ENCODE peak calls at places on chromosome 2, in six cellular contexts. One of them, this sample, is unnamed.

GRCh38 chr2:216733046-216733445 is 37.7 kb upstream of the IGFBP5 start:
- DNase-seq in GM12891: no peak
- DNase-seq in HepG2: no peak
- DNase-seq in GM12878: no peak
- DNase-seq in K562: no peak
- DNase-seq in H1: no peak
- DNase-seq in this sample: no peak

GRCh38 chr2:133434962-133435668 is 133.1 kb downstream of the NCKAP5 start:
- DNase-seq in GM12878: no peak
- DNase-seq in K562: no peak
- DNase-seq in GM12891: no peak
- DNase-seq in HepG2: no peak
- DNase-seq in H1: no peak
- DNase-seq in this sample: no peak

GRCh38 chr2:30807249-30807648 is at the start of gene CAPN13:
- DNase-seq in GM12878: no peak
- DNase-seq in HepG2: no peak
- DNase-seq in H1: no peak
- DNase-seq in GM12891: no peak
- DNase-seq in K562: no peak
- DNase-seq in this sample: no peak

GRCh38 chr2:216308532-216308931 is 63.8 kb downstream of the MARCHF4 start:
- DNase-seq in K562: no peak
- DNase-seq in GM12878: no peak
- DNase-seq in H1: no peak
- DNase-seq in HepG2: no peak
- DNase-seq in GM12891: no peak
- DNase-seq in this sample: no peak

GRCh38 chr2:171149986-171150693 is 10.6 kb downstream of the TLK1 start:
- DNase-seq in GM12878: no peak
- DNase-seq in GM12891: no peak
- DNase-seq in K562: no peak
- DNase-seq in H1: no peak
- DNase-seq in HepG2: peak; percentile 79
- DNase-seq in this sample: no peak

GRCh38 chr2:49306925-49307324 is 152.6 kb upstream of the FSHR start:
- DNase-seq in H1: no peak
- DNase-seq in GM12891: no peak
- DNase-seq in K562: no peak
- DNase-seq in GM12878: no peak
- DNase-seq in HepG2: peak; percentile 61
- DNase-seq in this sample: no peak

GRCh38 chr2:240432820-240433801 is 2.4 kb upstream of the GPC1 start:
- DNase-seq in HepG2: no peak
- DNase-seq in GM12878: no peak
- DNase-seq in H1: no peak
- DNase-seq in K562: no peak
- DNase-seq in GM12891: no peak
- DNase-seq in this sample: no peak

GRCh38 chr2:170818294-170819104 is 1.8 kb downstream of the GAD1 start:
- DNase-seq in HepG2: no peak
- DNase-seq in K562: no peak
- DNase-seq in GM12891: no peak
- DNase-seq in GM12878: no peak
- DNase-seq in H1: peak; percentile 78
- DNase-seq in this sample: no peak

GRCh38 chr2:226798422-226799210 is 1.0 kb downstream of the IRS1 start:
- DNase-seq in H1: peak; percentile 72
- DNase-seq in GM12891: peak; percentile 54
- DNase-seq in HepG2: no peak
- DNase-seq in GM12878: no peak
- DNase-seq in K562: no peak
- DNase-seq in this sample: peak; percentile 61

GRCh38 chr2:433216-433615 is 145.3 kb upstream of the ALKAL2 start:
- DNase-seq in HepG2: no peak
- DNase-seq in GM12878: no peak
- DNase-seq in H1: no peak
- DNase-seq in GM12891: no peak
- DNase-seq in K562: no peak
- DNase-seq in this sample: no peak

GRCh38 chr2:18788590-18788989 is 199.2 kb upstream of the NT5C1B start:
- DNase-seq in H1: no peak
- DNase-seq in GM12891: no peak
- DNase-seq in HepG2: no peak
- DNase-seq in K562: no peak
- DNase-seq in GM12878: no peak
- DNase-seq in this sample: no peak

GRCh38 chr2:33077841-33078240 is 131.1 kb downstream of the LTBP1 start:
- DNase-seq in K562: no peak
- DNase-seq in HepG2: no peak
- DNase-seq in GM12891: no peak
- DNase-seq in GM12878: no peak
- DNase-seq in H1: no peak
- DNase-seq in this sample: no peak

GRCh38 chr2:97983134-97983533 is 12.6 kb downstream of the TMEM131 start:
- DNase-seq in H1: no peak
- DNase-seq in K562: no peak
- DNase-seq in GM12891: no peak
- DNase-seq in GM12878: no peak
- DNase-seq in HepG2: no peak
- DNase-seq in this sample: no peak

GRCh38 chr2:20582600-20583221 is 68.2 kb downstream of the HS1BP3 start:
- DNase-seq in GM12878: no peak
- DNase-seq in K562: no peak
- DNase-seq in HepG2: no peak
- DNase-seq in H1: no peak
- DNase-seq in GM12891: no peak
- DNase-seq in this sample: no peak

GRCh38 chr2:128311216-128311754 is 7.4 kb downstream of the HS6ST1 start:
- DNase-seq in K562: no peak
- DNase-seq in H1: no peak
- DNase-seq in GM12891: no peak
- DNase-seq in HepG2: no peak
- DNase-seq in GM12878: no peak
- DNase-seq in this sample: no peak

GRCh38 chr2:216492951-216493685 is 5.5 kb upstream of the RPL37A start:
- DNase-seq in GM12891: no peak
- DNase-seq in HepG2: no peak
- DNase-seq in H1: no peak
- DNase-seq in GM12878: no peak
- DNase-seq in K562: no peak
- DNase-seq in this sample: no peak

GRCh38 chr2:205585451-205586045 is 96.8 kb upstream of the NRP2 start:
- DNase-seq in HepG2: no peak
- DNase-seq in H1: no peak
- DNase-seq in GM12878: no peak
- DNase-seq in GM12891: no peak
- DNase-seq in K562: no peak
- DNase-seq in this sample: no peak

GRCh38 chr2:238425979-238426567 is 654 bp upstream of the ASB1 start:
- DNase-seq in GM12878: no peak
- DNase-seq in H1: no peak
- DNase-seq in HepG2: peak; percentile 57
- DNase-seq in K562: peak; percentile 80
- DNase-seq in GM12891: no peak
- DNase-seq in this sample: no peak

GRCh38 chr2:218710334-218710686 is 325 bp upstream of the TTLL4 start:
- DNase-seq in GM12878: no peak
- DNase-seq in H1: no peak
- DNase-seq in GM12891: no peak
- DNase-seq in HepG2: no peak
- DNase-seq in K562: no peak
- DNase-seq in this sample: no peak

GRCh38 chr2:171086352-171087290 is 74.1 kb downstream of the TLK1 start:
- DNase-seq in HepG2: peak; percentile 65
- DNase-seq in H1: no peak
- DNase-seq in GM12878: peak; percentile 9
- DNase-seq in K562: peak; percentile 75
- DNase-seq in GM12891: no peak
- DNase-seq in this sample: no peak

GRCh38 chr2:101697124-101697793 is at the start of gene MAP4K4:
- DNase-seq in GM12891: peak; percentile 35
- DNase-seq in GM12878: no peak
- DNase-seq in HepG2: peak; percentile 84
- DNase-seq in K562: peak; percentile 91
- DNase-seq in H1: peak; percentile 79
- DNase-seq in this sample: peak; percentile 45
- TF ChIP-seq POLR2AphosphoS5 in GM12891: no peak
- TF ChIP-seq POLR2AphosphoS5 in GM12878: no peak
- TF ChIP-seq POLR2AphosphoS5 in HepG2: peak; percentile 43
- TF ChIP-seq POLR2AphosphoS5 in K562: peak; percentile 53
- TF ChIP-seq POLR2AphosphoS5 in H1: peak; percentile 80
- TF ChIP-seq POLR2AphosphoS5 in this sample: no peak

DNA sequence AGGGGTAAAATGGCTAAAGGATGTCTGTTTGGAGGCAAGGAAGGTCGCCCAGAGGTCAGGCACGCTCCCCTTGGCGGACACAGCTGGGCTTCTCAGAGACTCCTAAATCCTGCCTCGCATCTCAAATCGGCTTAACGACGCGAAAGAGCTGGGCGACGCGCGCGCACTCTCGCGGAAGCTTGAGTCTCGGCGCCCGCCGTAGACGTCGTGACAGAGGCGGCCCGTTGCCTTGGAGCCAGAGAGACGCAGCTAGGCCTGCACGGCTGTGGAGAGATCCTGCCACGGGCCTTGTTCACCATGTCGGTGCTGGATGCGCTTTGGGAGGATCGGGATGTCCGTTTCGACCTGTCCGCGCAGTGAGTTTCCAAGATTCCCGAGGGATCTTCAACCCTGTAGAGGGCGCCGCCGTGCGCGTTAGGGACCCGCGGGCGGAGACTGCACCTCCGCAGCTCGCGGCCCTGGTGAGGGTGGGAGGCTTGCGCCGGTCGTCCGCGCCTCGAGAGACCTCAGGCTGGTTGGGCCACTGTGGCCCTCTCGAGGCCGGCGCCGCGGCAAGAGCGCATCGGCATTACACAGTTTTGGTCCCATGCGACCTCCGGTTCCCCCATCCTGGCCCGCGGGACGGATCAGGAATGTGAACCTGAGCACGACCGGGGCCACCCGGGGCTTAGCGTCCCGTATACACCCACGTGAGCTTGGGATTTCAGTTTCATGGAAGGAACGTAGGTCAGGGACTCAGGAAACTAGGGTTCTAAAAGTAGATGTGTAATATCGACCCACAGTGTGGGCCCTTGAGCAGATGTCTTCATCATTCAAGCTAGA is at the start of gene BBS5:
- DNase-seq in GM12891: peak; percentile 70
- DNase-seq in GM12878: peak; percentile 23
- DNase-seq in K562: peak; percentile 91
- DNase-seq in HepG2: peak; percentile 64
- DNase-seq in H1: peak; percentile 79
- DNase-seq in this sample: peak; percentile 61
- TF ChIP-seq POLR2A in GM12891: no peak
- TF ChIP-seq POLR2A in GM12878: no peak
- TF ChIP-seq POLR2A in K562: peak; percentile 72
- TF ChIP-seq POLR2A in HepG2: peak; percentile 55
- TF ChIP-seq POLR2A in H1: no peak
- TF ChIP-seq POLR2A in this sample: no peak

GRCh38 chr2:234836251-234836650 is 115.6 kb upstream of the SH3BP4 start:
- DNase-seq in HepG2: peak; percentile 66
- DNase-seq in GM12891: no peak
- DNase-seq in GM12878: no peak
- DNase-seq in H1: no peak
- DNase-seq in K562: no peak
- DNase-seq in this sample: no peak

GRCh38 chr2:234835738-234836137 is 116.1 kb upstream of the SH3BP4 start:
- DNase-seq in H1: no peak
- DNase-seq in GM12891: no peak
- DNase-seq in K562: no peak
- DNase-seq in HepG2: no peak
- DNase-seq in GM12878: no peak
- DNase-seq in this sample: no peak

GRCh38 chr2:234830853-234831252 is 121.0 kb upstream of the SH3BP4 start:
- DNase-seq in HepG2: peak; percentile 62
- DNase-seq in GM12878: no peak
- DNase-seq in H1: no peak
- DNase-seq in K562: no peak
- DNase-seq in GM12891: no peak
- DNase-seq in this sample: no peak

GRCh38 chr2:234839285-234839684 is 112.5 kb upstream of the SH3BP4 start:
- DNase-seq in K562: no peak
- DNase-seq in GM12891: no peak
- DNase-seq in HepG2: peak; percentile 64
- DNase-seq in GM12878: no peak
- DNase-seq in H1: no peak
- DNase-seq in this sample: no peak

GRCh38 chr2:234834228-234834923 is 117.4 kb upstream of the SH3BP4 start:
- DNase-seq in H1: no peak
- DNase-seq in HepG2: no peak
- DNase-seq in GM12878: no peak
- DNase-seq in GM12891: no peak
- DNase-seq in K562: no peak
- DNase-seq in this sample: no peak
- TF ChIP-seq TAF1 in H1: no peak
- TF ChIP-seq TAF1 in HepG2: no peak
- TF ChIP-seq TAF1 in GM12878: no peak
- TF ChIP-seq TAF1 in GM12891: no peak
- TF ChIP-seq TAF1 in K562: no peak
- TF ChIP-seq TAF1 in this sample: no peak

GRCh38 chr2:46690825-46691224 is 211.5 kb downstream of the TMEM247 start:
- DNase-seq in HepG2: peak; percentile 42
- DNase-seq in GM12878: no peak
- DNase-seq in H1: no peak
- DNase-seq in GM12891: no peak
- DNase-seq in K562: peak; percentile 42
- DNase-seq in this sample: no peak
- TF ChIP-seq POLR2AphosphoS5 in HepG2: no peak
- TF ChIP-seq POLR2AphosphoS5 in GM12878: no peak
- TF ChIP-seq POLR2AphosphoS5 in H1: no peak
- TF ChIP-seq POLR2AphosphoS5 in GM12891: no peak
- TF ChIP-seq POLR2AphosphoS5 in K562: no peak
- TF ChIP-seq POLR2AphosphoS5 in this sample: no peak

GRCh38 chr2:189466046-189466445 is 24.8 kb downstream of the WDR75 start:
- DNase-seq in K562: no peak
- DNase-seq in GM12891: no peak
- DNase-seq in GM12878: no peak
- DNase-seq in HepG2: no peak
- DNase-seq in H1: no peak
- DNase-seq in this sample: no peak
- TF ChIP-seq POLR2A in K562: no peak
- TF ChIP-seq POLR2A in GM12891: no peak
- TF ChIP-seq POLR2A in GM12878: no peak
- TF ChIP-seq POLR2A in HepG2: no peak
- TF ChIP-seq POLR2A in H1: no peak
- TF ChIP-seq POLR2A in this sample: no peak

This sample was measured in GM12892.